ENCODE peak calls at places on chromosomes 5 and 9, in nine cellular contexts. B is HEK293T; Z is nephron progenitor cell; W is right cardiac atrium; Y is naive thymus-derived CD8-positive, alpha-beta T cell; R is NCI-H2081; D is stimulated activated CD4-positive, alpha-beta T cell treated with anti-CD3 and anti-CD28 coated beads, TNF-alpha, amount 100 ng/mL, for 24 hours; K is lower leg skin; V is NCI-H2029. P is an unnamed sample.

GRCh38 chr9:122364117-122364782 is 6.6 kb upstream of the PTGS1 start:
- DNase-seq in B (no peak), W (no peak), D (no peak), Z (no peak), Y (no peak), K (no peak), R (no peak), V (no peak), P (no peak)

GRCh38 chr5:157971466-157972324 is 112.8 kb upstream of the CLINT1 start:
- DNase-seq in B (peak), R (peak), V (peak), D (no peak), Y (no peak), Z (peak), K (no peak), W (peak), P (no peak)

GRCh38 chr9:111525056-111525977 is at the start of gene ZNF483:
- DNase-seq in R (peak), Z (peak), Y (peak), B (peak), K (peak), W (peak), D (peak), V (peak), P (peak)

GRCh38 chr5:137268646-137269045 is 230.5 kb downstream of the SPOCK1 start:
- DNase-seq in B (no peak), R (no peak), D (no peak), W (no peak), Z (no peak), K (peak), Y (no peak), V (no peak), P (no peak)

GRCh38 chr5:83145241-83145640 is 67.9 kb downstream of the XRCC4 start:
- DNase-seq in K (no peak), Y (no peak), D (no peak), R (no peak), Z (no peak), W (no peak), B (no peak), V (no peak), P (no peak)

GRCh38 chr9:3027260-3027659 is 183.4 kb upstream of the PUM3 start:
- DNase-seq in D (no peak), K (no peak), W (no peak), Z (no peak), V (peak), Y (no peak), B (no peak), R (peak), P (no peak)

GRCh38 chr5:179135006-179135405 is 74.8 kb downstream of the ZNF354C start:
- DNase-seq in D (no peak), R (no peak), B (no peak), V (no peak), Y (no peak), Z (no peak), K (no peak), W (no peak), P (no peak)

GRCh38 chr9:125655691-125656410 is 51.2 kb downstream of the MAPKAP1 start:
- DNase-seq in V (no peak), D (no peak), Z (no peak), R (no peak), Y (no peak), W (no peak), K (no peak), B (no peak), P (no peak)

GRCh38 chr5:132458651-132459030 is 31.9 kb downstream of the IRF1 start:
- DNase-seq in D (no peak), R (no peak), Y (no peak), W (no peak), K (no peak), V (no peak), Z (no peak), B (no peak), P (no peak)

GRCh38 chr5:169201597-169201996 is 99.3 kb downstream of the SLIT3 start:
- DNase-seq in Z (no peak), D (no peak), W (no peak), V (no peak), R (no peak), Y (no peak), K (no peak), B (no peak), P (no peak)

GRCh38 chr9:114123031-114123977 is 24.2 kb upstream of the KIF12 start:
- DNase-seq in B (no peak), V (no peak), D (no peak), Y (no peak), K (peak), W (no peak), R (no peak), Z (no peak), P (no peak)

GRCh38 chr5:172420215-172420934 is 34.0 kb downstream of the SH3PXD2B start:
- DNase-seq in W (peak), D (no peak), K (peak), Y (no peak), R (no peak), B (no peak), V (peak), Z (no peak), P (no peak)

GRCh38 chr5:57551974-57552537 is 69.4 kb upstream of the ACTBL2 start:
- DNase-seq in B (no peak), V (no peak), K (no peak), Y (no peak), R (no peak), Z (no peak), D (no peak), W (no peak), P (no peak)

GRCh38 chr9:70883056-70883455 is 238.4 kb downstream of the TRPM3 start:
- DNase-seq in Y (no peak), Z (no peak), W (no peak), V (no peak), B (no peak), D (no peak), R (no peak), K (no peak), P (no peak)

GRCh38 chr5:150623878-150624216 is 16.6 kb upstream of the SYNPO start:
- DNase-seq in Z (no peak), R (no peak), W (peak), V (no peak), K (no peak), D (no peak), Y (no peak), B (no peak), P (no peak)

GRCh38 chr9:35517552-35518211 is 27.8 kb downstream of the RUSC2 start:
- DNase-seq in D (no peak), Y (no peak), V (no peak), B (no peak), R (no peak), Z (no peak), W (no peak), K (no peak), P (no peak)

GRCh38 chr5:137385064-137385463 is 114.1 kb downstream of the SPOCK1 start:
- DNase-seq in D (no peak), Y (no peak), K (no peak), Z (no peak), B (no peak), V (no peak), R (no peak), W (no peak), P (no peak)

GRCh38 chr5:153658606-153659005 is 168.1 kb downstream of the GRIA1 start:
- DNase-seq in Z (no peak), V (no peak), Y (no peak), K (no peak), R (no peak), W (no peak), B (no peak), D (no peak), P (no peak)

GRCh38 chr9:134403682-134404301 is 77.5 kb downstream of the RXRA start:
- DNase-seq in K (peak), Z (no peak), W (peak), R (no peak), Y (peak), B (no peak), D (peak), V (no peak), P (no peak)

GRCh38 chr5:73318308-73318719 is 130.3 kb downstream of the FOXD1 start:
- DNase-seq in R (no peak), K (no peak), V (no peak), D (no peak), W (no peak), Z (no peak), B (no peak), Y (no peak), P (no peak)

GRCh38 chr5:107930092-107930491 is 259.4 kb upstream of the EFNA5 start:
- DNase-seq in K (no peak), W (no peak), D (no peak), R (no peak), Y (no peak), Z (no peak), V (no peak), B (no peak), P (no peak)

GRCh38 chr9:112009656-112010055 is 113.0 kb downstream of the UGCG start:
- DNase-seq in K (no peak), B (no peak), R (no peak), Z (no peak), W (no peak), V (no peak), D (no peak), Y (no peak), P (no peak)

GRCh38 chr9:137319434-137319975 is 17.4 kb upstream of the NRARP start:
- DNase-seq in K (no peak), Y (no peak), V (no peak), W (no peak), Z (no peak), R (no peak), B (no peak), D (no peak), P (no peak)

GRCh38 chr5:158058208-158058607 is 199.3 kb upstream of the CLINT1 start:
- DNase-seq in D (no peak), Y (no peak), R (no peak), B (no peak), W (no peak), K (no peak), Z (no peak), V (no peak), P (no peak)

GRCh38 chr9:4671737-4672136 is 5.5 kb upstream of the SPATA6L start:
- DNase-seq in W (no peak), K (no peak), Y (no peak), B (no peak), V (no peak), Z (no peak), R (no peak), D (no peak), P (no peak)

GRCh38 chr5:14732991-14733390 is 68.5 kb downstream of the OTULIN start:
- DNase-seq in R (no peak), W (no peak), K (no peak), Z (no peak), V (no peak), Y (no peak), B (no peak), D (no peak), P (no peak)

GRCh38 chr9:34771023-34771422 is 61.1 kb upstream of the CCL21 start:
- DNase-seq in W (no peak), Y (no peak), R (no peak), Z (no peak), D (no peak), B (no peak), V (no peak), K (no peak), P (no peak)

GRCh38 chr5:127564002-127564769 is 46.7 kb downstream of the PRRC1 start:
- DNase-seq in K (no peak), W (no peak), B (peak), V (peak), D (peak), Y (peak), Z (peak), R (peak), P (no peak)

GRCh38 chr5:173916233-173916632 is 28.1 kb downstream of the CPEB4 start:
- DNase-seq in W (no peak), D (no peak), Z (no peak), K (no peak), B (no peak), Y (no peak), V (no peak), R (no peak), P (no peak)

GRCh38 chr9:130043654-130044623 is 950 bp upstream of the FNBP1 start:
- DNase-seq in R (no peak), Y (no peak), Z (peak), W (peak), B (no peak), D (no peak), K (peak), V (no peak), P (no peak)

GRCh38 chr5:43019615-43020293 is 20.4 kb downstream of the ANXA2R start:
- DNase-seq in D (peak), R (peak), V (peak), K (peak), Y (peak), B (no peak), W (no peak), Z (peak), P (no peak)

GRCh38 chr5:38420691-38421395 is 135.6 kb downstream of the LIFR start:
- DNase-seq in D (peak), Z (peak), B (peak), R (peak), W (peak), Y (no peak), K (peak), V (no peak), P (no peak)

GRCh38 chr5:75706775-75707174 is 10.5 kb downstream of the POC5 start:
- DNase-seq in D (no peak), W (no peak), K (no peak), Y (no peak), V (no peak), R (no peak), Z (no peak), B (no peak), P (no peak)

GRCh38 chr9:87685871-87686519 is 39.9 kb upstream of the CTSL start:
- DNase-seq in D (no peak), B (no peak), Y (no peak), W (peak), V (no peak), R (no peak), Z (peak), K (peak), P (no peak)

GRCh38 chr9:95264954-95265615 is 52.4 kb downstream of the FANCC start:
- DNase-seq in W (no peak), Y (peak), V (no peak), B (no peak), D (no peak), R (no peak), Z (no peak), K (no peak), P (no peak)

GRCh38 chr5:151708126-151708525 is 21.4 kb upstream of the SPARC start:
- DNase-seq in R (no peak), D (no peak), V (no peak), B (no peak), K (no peak), Z (no peak), W (no peak), Y (no peak), P (no peak)

GRCh38 chr9:124007468-124008306 is 3.9 kb upstream of the LHX2 start:
- DNase-seq in W (no peak), D (no peak), K (no peak), R (no peak), Y (no peak), V (no peak), B (no peak), Z (no peak), P (no peak)

P was measured in GM18507.